ENCODE peak calls at places on chromosome 1, in six cellular contexts. V, B, Q, N, T and D are unnamed samples.

GRCh38 chr1:14842361-14842760 is 243.9 kb downstream of the KAZN start:
- DNase-seq in V (no peak), B (no peak), Q (no peak), N (no peak), T (no peak), D (no peak)

GRCh38 chr1:915295-916172 is 8.2 kb upstream of the SAMD11 start:
- DNase-seq in V (no peak), B (peak), Q (peak), N (no peak), T (no peak), D (no peak)

GRCh38 chr1:73789965-73790364 is 408.0 kb downstream of the LRRIQ3 start:
- DNase-seq in V (no peak), B (no peak), Q (no peak), N (no peak), T (no peak), D (no peak)

GRCh38 chr1:52769346-52770033 is 43.2 kb downstream of the ZYG11B start:
- DNase-seq in V (no peak), B (no peak), Q (no peak), N (no peak), T (no peak), D (no peak)

GRCh38 chr1:29991025-29991424 is 732.4 kb downstream of the MATN1 start:
- DNase-seq in V (peak), B (no peak), Q (no peak), N (no peak), T (peak), D (no peak)

GRCh38 chr1:150777544-150777943 is 12.0 kb upstream of the CTSS start:
- DNase-seq in V (no peak), B (no peak), Q (no peak), N (peak), T (no peak), D (no peak)

GRCh38 chr1:203572134-203572625 is 54.5 kb upstream of the ATP2B4 start:
- DNase-seq in V (no peak), B (no peak), Q (no peak), N (no peak), T (peak), D (no peak)

GRCh38 chr1:247360991-247361721 is 29.5 kb upstream of the ZNF496 start:
- DNase-seq in V (peak), B (peak), Q (no peak), N (no peak), T (no peak), D (no peak)

GRCh38 chr1:89516055-89516454 is 8.6 kb upstream of the LRRC8B start:
- DNase-seq in V (no peak), B (peak), Q (peak), N (no peak), T (no peak), D (no peak)

GRCh38 chr1:197103295-197103694 is 36.2 kb upstream of the F13B start:
- DNase-seq in V (no peak), B (no peak), Q (no peak), N (no peak), T (no peak), D (no peak)

GRCh38 chr1:203306970-203307541 is 1.7 kb downstream of the BTG2 start:
- DNase-seq in V (no peak), B (no peak), Q (no peak), N (no peak), T (no peak), D (no peak)

GRCh38 chr1:185438936-185439335 is 121.9 kb upstream of the IVNS1ABP start:
- DNase-seq in V (no peak), B (no peak), Q (no peak), N (no peak), T (no peak), D (no peak)

GRCh38 chr1:27971674-27972073 is 11.9 kb downstream of the XKR8 start:
- DNase-seq in V (no peak), B (no peak), Q (no peak), N (no peak), T (no peak), D (no peak)

GRCh38 chr1:95534985-95535384 is 301.0 kb downstream of the RWDD3 start:
- DNase-seq in V (no peak), B (no peak), Q (no peak), N (no peak), T (no peak), D (no peak)

GRCh38 chr1:154767315-154768240 is 102.5 kb downstream of the KCNN3 start:
- DNase-seq in V (no peak), B (no peak), Q (no peak), N (no peak), T (no peak), D (no peak)

GRCh38 chr1:27544818-27545612 is 55.0 kb upstream of the WASF2 start:
- DNase-seq in V (no peak), B (no peak), Q (no peak), N (no peak), T (no peak), D (no peak)

GRCh38 chr1:19064906-19065450 is 108.5 kb upstream of the IFFO2 start:
- DNase-seq in V (no peak), B (no peak), Q (no peak), N (no peak), T (no peak), D (no peak)

GRCh38 chr1:184270556-184270955 is 116.3 kb upstream of the C1orf21 start:
- DNase-seq in V (no peak), B (no peak), Q (no peak), N (no peak), T (peak), D (no peak)

GRCh38 chr1:22503721-22504410 is 52.2 kb downstream of the ZBTB40 start:
- DNase-seq in V (no peak), B (no peak), Q (no peak), N (no peak), T (no peak), D (no peak)

GRCh38 chr1:56291374-56291841 is 288.0 kb downstream of the PLPP3 start:
- DNase-seq in V (no peak), B (peak), Q (no peak), N (no peak), T (peak), D (no peak)

GRCh38 chr1:227314014-227314848 is 4.1 kb downstream of the CDC42BPA start:
- DNase-seq in V (no peak), B (no peak), Q (no peak), N (no peak), T (no peak), D (no peak)

GRCh38 chr1:31790641-31791091 is 25.2 kb downstream of the SPOCD1 start:
- DNase-seq in V (no peak), B (no peak), Q (no peak), N (no peak), T (no peak), D (no peak)

GRCh38 chr1:202144510-202145324 is at the start of gene ARL8A:
- DNase-seq in V (peak), B (peak), Q (peak), N (no peak), T (peak), D (peak)

GRCh38 chr1:3306583-3307285 is 147.7 kb upstream of the ARHGEF16 start:
- DNase-seq in V (no peak), B (no peak), Q (no peak), N (no peak), T (no peak), D (no peak)

GRCh38 chr1:107277022-107277421 is 136.2 kb downstream of the NTNG1 start:
- DNase-seq in V (peak), B (no peak), Q (peak), N (no peak), T (peak), D (peak)